ENCODE peak calls at places on chromosomes 13 and 19, in five cellular contexts. U is fibroblast of mammary gland; F is CD8-positive, alpha-beta T cell; M is AG09319; X is left lung. Z is an unnamed sample.

GRCh38 chr13:59447846-59448620 is 715.7 kb downstream of the DIAPH3 start:
- DNase-seq in U (no peak), M (no peak), F (no peak), X (no peak), Z (no peak)

GRCh38 chr13:104750377-104750776 is 1684.2 kb upstream of the SLC10A2 start:
- DNase-seq in M (no peak), X (no peak), U (no peak), F (no peak), Z (no peak)

GRCh38 chr13:113949546-113949945 is 24.3 kb downstream of the C13orf46 start:
- DNase-seq in U (no peak), X (no peak), F (no peak), M (no peak), Z (no peak)

GRCh38 chr13:34941835-34942731 is at the start of gene NBEA:
- DNase-seq in F (peak; percentile 48), M (peak; percentile 10), X (peak; percentile 77), U (peak; percentile 41), Z (peak; percentile 87)

GRCh38 chr13:24052547-24052981 is 108.0 kb upstream of the SPATA13 start:
- DNase-seq in F (no peak), M (no peak), U (no peak), X (no peak), Z (no peak)

GRCh38 chr13:67416047-67416925 is 186.2 kb upstream of the PCDH9 start:
- DNase-seq in X (no peak), U (peak; percentile 51), M (no peak), F (no peak), Z (peak; percentile 5)

GRCh38 chr13:39350461-39350881 is 252.5 kb downstream of the LHFPL6 start:
- DNase-seq in U (no peak), X (no peak), M (no peak), F (no peak), Z (no peak)

GRCh38 chr19:38360351-38360750 is 14.0 kb upstream of the PSMD8 start:
- DNase-seq in F (no peak), X (no peak), M (no peak), U (no peak), Z (no peak)

GRCh38 chr13:21033866-21034601 is 27.4 kb downstream of the LATS2 start:
- DNase-seq in U (peak; percentile 42), F (no peak), X (no peak), M (no peak), Z (no peak)

GRCh38 chr19:33902802-33903488 is 106.3 kb downstream of the KCTD15 start:
- DNase-seq in X (no peak), F (no peak), U (no peak), M (no peak), Z (no peak)

GRCh38 chr19:4713384-4713951 is 10.2 kb downstream of the DPP9 start:
- DNase-seq in U (peak; percentile 99), M (peak; percentile 83), F (no peak), X (peak; percentile 72), Z (no peak)

DNA sequence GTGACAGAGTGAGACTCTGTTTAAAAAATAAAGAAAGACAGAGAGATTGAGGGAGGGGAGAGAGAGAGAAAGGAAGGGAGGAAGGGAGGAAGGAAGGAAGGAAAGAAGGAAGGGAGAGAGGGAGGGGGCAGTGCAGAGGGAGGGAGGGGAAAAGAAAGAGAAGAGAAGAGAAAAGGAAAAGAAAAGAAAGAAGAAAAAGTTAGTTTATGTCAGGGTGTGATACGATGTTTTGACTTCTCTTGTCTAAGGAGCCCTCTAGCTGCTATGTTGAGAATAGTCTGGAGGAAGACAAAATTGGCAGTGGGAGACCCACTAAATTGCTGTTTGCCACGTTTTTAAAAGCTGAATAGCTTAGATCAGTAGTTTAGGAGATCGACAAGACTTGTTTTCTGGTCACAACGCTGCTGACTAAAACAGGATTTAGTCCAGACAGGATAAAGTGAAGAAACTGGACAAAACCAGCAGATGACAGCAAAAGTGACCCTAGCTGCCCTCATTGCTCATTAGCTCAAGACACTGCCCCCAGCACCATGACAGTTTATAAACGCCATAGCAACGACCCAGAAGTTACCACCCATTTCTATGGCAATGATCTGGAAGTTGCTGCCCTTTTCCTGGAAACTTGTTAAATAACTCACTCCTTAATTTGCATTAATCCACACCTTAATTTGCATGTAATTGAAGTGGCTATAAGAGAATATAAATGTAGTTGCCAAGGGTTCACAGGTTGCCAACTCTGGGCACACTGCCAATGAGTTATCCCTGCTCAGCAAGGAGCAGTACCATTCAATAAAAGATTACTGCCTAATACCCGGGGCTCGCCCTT is 11.1 kb downstream of the TEX101 start:
- DNase-seq in X (no peak), F (no peak), U (peak; percentile 26), M (no peak), Z (no peak)
- TF ChIP-seq CTCF in X (no peak), F (peak; percentile 44), U (peak; percentile 66), M (peak; percentile 68), Z (peak; percentile 45)

DNA sequence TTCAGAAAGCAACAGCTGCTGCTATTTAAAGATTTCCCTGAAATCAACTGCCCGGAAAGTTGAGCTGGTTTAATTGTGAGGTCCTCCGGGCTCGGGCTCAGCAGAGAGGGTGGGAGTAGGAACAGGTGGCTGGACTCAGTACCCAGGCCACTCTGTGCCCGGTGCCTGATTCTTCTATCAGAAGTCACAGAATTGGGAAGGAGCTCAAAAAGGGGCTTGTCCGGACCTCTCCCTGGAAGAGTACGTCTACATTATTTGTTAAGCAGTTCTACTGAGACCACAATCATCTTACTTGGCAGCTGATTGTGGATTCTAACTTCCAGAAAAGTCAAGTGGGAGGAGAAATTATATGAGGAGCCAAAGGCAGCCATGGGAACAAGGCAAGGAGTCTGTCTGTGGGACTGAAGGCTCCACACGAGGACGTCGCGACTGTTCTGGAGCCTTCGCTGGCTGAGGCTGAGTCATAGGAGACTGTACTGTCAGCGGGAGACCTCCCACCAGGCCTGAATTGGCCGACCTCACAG is 91.7 kb upstream of the ANKRD10 start:
- DNase-seq in X (peak; percentile 87), M (peak; percentile 44), F (no peak), U (peak; percentile 88), Z (no peak)
- TF ChIP-seq CTCF in X (no peak), M (no peak), F (no peak), U (no peak), Z (no peak)

GRCh38 chr19:54462713-54463530 is 656 bp downstream of the LENG9 start:
- DNase-seq in M (no peak), U (peak; percentile 60), X (peak; percentile 80), F (no peak), Z (peak; percentile 47)
- TF ChIP-seq CTCF in M (peak; percentile 16), U (no peak), X (no peak), F (no peak), Z (peak; percentile 47)

GRCh38 chr19:6260912-6261636 is 18.7 kb downstream of the MLLT1 start:
- DNase-seq in M (no peak), X (no peak), F (no peak), U (peak; percentile 33), Z (peak; percentile 56)
- TF ChIP-seq CTCF in M (peak; percentile 53), X (peak; percentile 56), F (peak; percentile 62), U (peak; percentile 61), Z (peak; percentile 41)